ENCODE peak calls at places on chromosomes 2 and 18, in eight cellular contexts. T is ovary, G is left ventricle myocardium inferior, L is heart left ventricle, A is tibial nerve, B is mesendoderm, X is cardiac muscle cell, Y is GM23248. J is an unnamed sample.

GRCh38 chr2:170762760-170763159 is 7.4 kb upstream of the ERICH2 start:
- DNase-seq in T (no peak), G (no peak), A (no peak), Y (no peak), B (no peak), X (no peak), L (no peak), J (no peak)

GRCh38 chr2:46297546-46298271 is 502 bp downstream of the EPAS1 start:
- DNase-seq in A (peak; percentile 41), X (peak; percentile 28), L (peak; percentile 82), T (peak; percentile 74), G (peak; percentile 74), Y (peak; percentile 53), B (peak; percentile 62), J (peak; percentile 80)

GRCh38 chr2:240425236-240425615 is 10.2 kb upstream of the GPC1 start:
- DNase-seq in Y (no peak), X (no peak), G (no peak), L (no peak), T (no peak), A (no peak), B (no peak), J (no peak)

GRCh38 chr2:96692094-96692971 is 47.5 kb downstream of the LMAN2L start:
- DNase-seq in Y (no peak), L (no peak), X (no peak), B (no peak), G (no peak), A (no peak), T (no peak), J (no peak)

GRCh38 chr18:8367217-8367988 is 241.8 kb upstream of the RAB12 start:
- DNase-seq in T (peak; percentile 75), L (peak; percentile 17), X (peak; percentile 77), A (no peak), B (peak; percentile 80), G (no peak), Y (peak; percentile 38), J (no peak)

GRCh38 chr2:222052934-222053367 is 245.8 kb downstream of the PAX3 start:
- DNase-seq in X (peak; percentile 15), Y (no peak), T (no peak), B (peak; percentile 93), A (no peak), G (no peak), L (no peak), J (no peak)

GRCh38 chr2:240567137-240567871 is 980 bp upstream of the RNPEPL1 start:
- DNase-seq in A (no peak), Y (peak; percentile 59), T (peak; percentile 45), B (no peak), G (peak; percentile 17), L (peak; percentile 10), X (no peak), J (no peak)

GRCh38 chr18:73924836-73925235 is 222.8 kb downstream of the FBXO15 start:
- DNase-seq in T (no peak), X (no peak), G (no peak), A (no peak), B (no peak), Y (peak; percentile 11), L (no peak), J (peak; percentile 24)

GRCh38 chr18:45009766-45010165 is 329.1 kb downstream of the SETBP1 start:
- DNase-seq in B (no peak), T (no peak), L (no peak), A (no peak), G (no peak), Y (no peak), X (no peak), J (no peak)

GRCh38 chr2:147181351-147182029 is 663.3 kb upstream of the ACVR2A start:
- DNase-seq in A (no peak), X (no peak), Y (no peak), L (no peak), G (no peak), B (no peak), T (no peak), J (peak; percentile 38)

GRCh38 chr2:60806988-60807681 is 51.1 kb downstream of the PAPOLG start:
- DNase-seq in A (no peak), Y (peak; percentile 87), G (no peak), X (peak; percentile 13), B (peak; percentile 79), T (no peak), L (no peak), J (peak; percentile 16)

DNA sequence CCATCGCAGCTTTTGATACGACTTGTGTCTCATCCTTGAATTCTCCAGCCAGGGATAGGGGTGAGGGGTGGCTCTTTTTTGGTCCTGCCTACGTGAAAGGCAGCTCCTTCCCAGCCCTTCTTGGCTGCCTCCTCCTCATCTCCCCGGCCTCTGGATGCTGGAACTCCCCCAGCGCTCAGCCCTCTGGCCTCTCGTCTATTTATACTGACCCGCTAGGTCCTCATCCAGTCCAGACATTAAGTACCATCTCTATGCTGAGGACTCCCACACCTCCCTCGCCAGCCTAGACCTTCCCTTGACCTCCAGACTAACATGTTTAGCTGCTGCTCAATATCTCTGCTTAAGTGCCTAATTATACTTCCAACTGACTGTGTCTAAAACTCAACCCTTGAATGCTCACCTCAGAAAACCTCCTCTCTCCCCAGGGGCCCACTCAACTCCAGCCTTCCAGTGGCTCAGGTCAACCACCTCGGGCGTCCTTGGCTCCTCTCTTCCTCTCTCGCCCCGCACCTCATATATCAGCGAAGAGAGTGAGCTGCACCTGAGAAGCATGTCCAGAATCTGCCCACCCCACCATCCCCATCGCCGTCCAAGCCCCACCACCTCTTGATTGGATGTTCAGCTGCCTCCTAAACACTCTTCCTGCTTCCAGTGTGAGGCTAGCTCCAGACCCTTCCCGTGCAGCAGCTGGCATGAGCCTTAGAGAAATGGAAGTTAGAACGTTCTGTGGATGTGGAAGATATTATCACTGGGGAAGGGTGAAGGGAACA is 34.8 kb downstream of the TOGARAM2 start:
- DNase-seq in Y (no peak), B (no peak), T (peak; percentile 80), L (peak; percentile 59), A (peak; percentile 14), G (peak; percentile 77), X (peak; percentile 77), J (no peak)
- H3K4me3 ChIP-seq in Y (no peak overlapping the region), B (no peak overlapping the region), T (no peak overlapping the region), L (peak overlapping the region; percentile 15), A (no peak overlapping the region), G (peak overlapping the region; percentile 66), X (no peak overlapping the region), J (no peak overlapping the region)

GRCh38 chr2:212536385-212537310 is 2.0 kb downstream of the ERBB4 start:
- DNase-seq in A (no peak), B (peak; percentile 41), Y (peak; percentile 27), L (peak; percentile 8), X (peak; percentile 51), T (no peak), G (no peak), J (no peak)
- H3K27ac ChIP-seq in A (no peak overlapping the region), B (no peak overlapping the region), Y (no peak overlapping the region), L (peak overlapping the region; percentile 63), X (peak overlapping the region; percentile 56), T (no peak overlapping the region), G (peak overlapping the region; percentile 76), J (no peak overlapping the region)

DNA sequence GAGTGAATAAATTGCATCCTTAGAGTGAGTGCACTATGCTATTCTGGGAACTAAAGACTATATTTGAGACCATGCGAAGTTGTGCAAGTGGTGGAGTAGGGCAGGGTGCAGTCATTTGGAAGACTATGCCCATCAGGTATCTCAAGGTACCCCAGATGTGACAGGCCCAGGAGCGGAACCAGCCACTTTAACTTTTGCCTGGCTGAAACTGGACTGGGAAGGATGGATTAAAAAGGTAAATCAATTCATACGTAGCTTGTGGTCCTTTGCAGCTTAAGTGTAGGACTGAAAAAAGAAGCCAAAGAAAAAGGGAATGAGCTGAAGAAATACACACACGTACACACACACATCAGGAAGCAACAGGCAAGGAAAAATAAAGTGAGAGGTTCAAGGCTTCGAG is 1.7 kb downstream of the KYNU start:
- DNase-seq in T (no peak), L (no peak), Y (no peak), B (no peak), G (no peak), X (no peak), A (no peak), J (no peak)
- H3K4me1 ChIP-seq in T (no peaks in the 10 kb centered on the region), L (peaks cover 14% of the 10 kb centered on the region), Y (peaks cover 38% of the 10 kb centered on the region), B (no peaks in the 10 kb centered on the region), G (no peaks in the 10 kb centered on the region), X (no peaks in the 10 kb centered on the region), A (no peaks in the 10 kb centered on the region), J (peaks cover 40% of the 10 kb centered on the region)

DNA sequence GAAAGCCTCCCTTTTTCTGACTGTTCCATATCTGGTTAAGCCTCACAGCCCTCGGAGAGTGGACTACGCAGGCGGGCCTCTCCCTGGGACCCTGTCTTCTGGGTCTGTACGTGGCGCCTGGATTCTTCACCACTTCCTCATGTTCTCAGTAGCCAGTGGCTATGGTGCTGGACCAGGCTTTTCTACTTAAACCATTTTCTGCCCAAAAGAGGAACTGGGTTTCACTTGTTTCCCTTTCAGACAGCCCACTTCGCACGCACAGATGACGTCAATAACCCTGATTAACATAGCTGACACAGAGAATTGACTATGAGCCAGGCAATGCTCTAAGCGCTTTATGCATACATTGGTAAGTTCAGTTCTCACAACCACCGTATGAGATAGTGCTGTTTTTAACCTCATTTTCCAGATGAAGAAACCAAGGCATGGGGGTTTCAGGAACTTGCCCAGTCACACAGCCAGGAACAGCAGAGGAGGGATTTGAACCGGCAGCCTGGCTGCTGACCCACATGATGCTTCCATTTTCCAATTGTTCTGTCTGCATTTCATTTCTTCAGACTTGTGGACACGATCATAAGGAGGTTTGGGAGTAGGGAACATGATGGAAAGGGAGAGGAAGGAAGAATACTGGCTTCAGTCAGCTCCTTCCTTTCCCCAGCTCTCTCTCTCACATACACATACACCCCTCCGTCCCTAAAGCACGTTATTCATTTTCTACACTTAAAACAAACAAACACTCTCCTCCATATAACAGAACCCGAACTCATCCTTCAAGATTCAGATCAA is 41.7 kb downstream of the MYOM1 start:
- DNase-seq in Y (no peak), X (no peak), B (no peak), T (no peak), A (peak; percentile 73), L (peak; percentile 52), G (peak; percentile 38), J (no peak)
- H3K4me3 ChIP-seq in Y (no peak overlapping the region), X (no peak overlapping the region), B (no peak overlapping the region), T (no peak overlapping the region), A (no peak overlapping the region), L (no peak overlapping the region), G (no peak overlapping the region), J (no peak overlapping the region)

DNA sequence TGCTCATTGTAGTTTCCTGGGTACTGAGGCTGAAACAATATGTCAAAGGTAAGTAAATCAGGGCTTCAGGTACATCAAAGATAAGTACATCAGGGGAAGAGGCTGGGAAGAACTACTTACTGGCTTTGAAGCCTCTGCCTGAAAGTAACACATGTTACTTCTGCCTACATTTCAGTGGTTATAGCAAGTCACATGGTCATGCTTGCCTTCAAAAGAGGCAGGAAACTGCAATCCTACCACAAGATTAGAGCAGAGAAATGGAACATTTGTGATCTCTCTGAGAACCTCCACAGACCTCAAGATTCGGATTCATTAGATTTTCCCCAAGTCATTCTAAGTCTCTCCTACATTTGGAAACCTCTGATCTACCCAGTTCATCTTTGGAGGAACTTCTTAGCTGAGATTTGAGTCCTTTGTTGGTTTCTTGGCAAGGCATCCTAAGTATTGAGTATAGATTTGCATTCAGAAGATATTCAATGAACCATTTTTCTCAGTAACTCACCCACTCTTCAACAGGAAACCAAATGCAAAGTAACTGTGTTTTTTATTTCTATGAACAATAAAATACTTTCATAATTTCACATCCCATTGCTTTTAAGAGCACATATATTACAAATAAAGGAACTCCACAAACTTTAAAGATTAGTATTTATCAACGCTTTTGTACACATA is 48.5 kb upstream of the CCDC195 start:
- DNase-seq in B (no peak), G (no peak), A (no peak), T (no peak), L (no peak), Y (no peak), X (no peak), J (no peak)
- H3K27ac ChIP-seq in B (no peak overlapping the region), G (no peak overlapping the region), A (no peak overlapping the region), T (no peak overlapping the region), L (no peak overlapping the region), Y (no peak overlapping the region), X (no peak overlapping the region), J (no peak overlapping the region)